ENCODE peak calls at places on chromosomes 7 and 10, in nine cellular contexts. One of them, this sample, is unnamed.

GRCh38 chr10:24908793-24909423 is 43.5 kb downstream of the PRTFDC1 start:
- DNase-seq in neural progenitor cell: no peak
- DNase-seq in CD8-positive, alpha-beta T cell: no peak
- DNase-seq in astrocyte of the cerebellum: no peak
- DNase-seq in HFFc6: peak
- DNase-seq in fibroblast of the aortic adventitia: peak
- DNase-seq in GM13977: no peak
- DNase-seq in RWPE2: no peak
- DNase-seq in choroid plexus epithelial cell: peak
- DNase-seq in this sample: no peak

GRCh38 chr10:10475812-10476211 is 541.9 kb upstream of the CELF2 start:
- DNase-seq in neural progenitor cell: peak
- DNase-seq in CD8-positive, alpha-beta T cell: no peak
- DNase-seq in astrocyte of the cerebellum: no peak
- DNase-seq in HFFc6: no peak
- DNase-seq in fibroblast of the aortic adventitia: no peak
- DNase-seq in GM13977: no peak
- DNase-seq in RWPE2: no peak
- DNase-seq in choroid plexus epithelial cell: no peak
- DNase-seq in this sample: no peak

GRCh38 chr7:123115331-123115730 is 84.4 kb downstream of the SLC13A1 start:
- DNase-seq in neural progenitor cell: no peak
- DNase-seq in CD8-positive, alpha-beta T cell: no peak
- DNase-seq in astrocyte of the cerebellum: no peak
- DNase-seq in HFFc6: no peak
- DNase-seq in fibroblast of the aortic adventitia: no peak
- DNase-seq in GM13977: no peak
- DNase-seq in RWPE2: no peak
- DNase-seq in choroid plexus epithelial cell: no peak
- DNase-seq in this sample: no peak

GRCh38 chr10:3666525-3667302 is 118.3 kb downstream of the KLF6 start:
- DNase-seq in neural progenitor cell: no peak
- DNase-seq in CD8-positive, alpha-beta T cell: no peak
- DNase-seq in astrocyte of the cerebellum: no peak
- DNase-seq in HFFc6: no peak
- DNase-seq in fibroblast of the aortic adventitia: no peak
- DNase-seq in GM13977: no peak
- DNase-seq in RWPE2: no peak
- DNase-seq in choroid plexus epithelial cell: no peak
- DNase-seq in this sample: no peak

GRCh38 chr10:224571-224970 is 89.3 kb downstream of the ZMYND11 start:
- DNase-seq in neural progenitor cell: no peak
- DNase-seq in CD8-positive, alpha-beta T cell: no peak
- DNase-seq in astrocyte of the cerebellum: no peak
- DNase-seq in HFFc6: no peak
- DNase-seq in fibroblast of the aortic adventitia: no peak
- DNase-seq in GM13977: no peak
- DNase-seq in RWPE2: no peak
- DNase-seq in choroid plexus epithelial cell: no peak
- DNase-seq in this sample: no peak

GRCh38 chr7:95454438-95454837 is 19.6 kb upstream of the PON2 start:
- DNase-seq in neural progenitor cell: no peak
- DNase-seq in CD8-positive, alpha-beta T cell: no peak
- DNase-seq in astrocyte of the cerebellum: no peak
- DNase-seq in HFFc6: no peak
- DNase-seq in fibroblast of the aortic adventitia: no peak
- DNase-seq in GM13977: no peak
- DNase-seq in RWPE2: no peak
- DNase-seq in choroid plexus epithelial cell: no peak
- DNase-seq in this sample: no peak

GRCh38 chr10:12130237-12130872 is 878 bp downstream of the SEC61A2 start:
- DNase-seq in neural progenitor cell: peak
- DNase-seq in CD8-positive, alpha-beta T cell: no peak
- DNase-seq in astrocyte of the cerebellum: peak
- DNase-seq in HFFc6: peak
- DNase-seq in fibroblast of the aortic adventitia: peak
- DNase-seq in GM13977: peak
- DNase-seq in RWPE2: no peak
- DNase-seq in choroid plexus epithelial cell: peak
- DNase-seq in this sample: no peak

GRCh38 chr7:46485481-46486065 is 564.5 kb upstream of the IGFBP3 start:
- DNase-seq in neural progenitor cell: no peak
- DNase-seq in CD8-positive, alpha-beta T cell: no peak
- DNase-seq in astrocyte of the cerebellum: peak
- DNase-seq in HFFc6: peak
- DNase-seq in fibroblast of the aortic adventitia: peak
- DNase-seq in GM13977: no peak
- DNase-seq in RWPE2: no peak
- DNase-seq in choroid plexus epithelial cell: peak
- DNase-seq in this sample: no peak

GRCh38 chr10:43155221-43155620 is 17.0 kb downstream of the CSGALNACT2 start:
- DNase-seq in neural progenitor cell: no peak
- DNase-seq in CD8-positive, alpha-beta T cell: no peak
- DNase-seq in astrocyte of the cerebellum: no peak
- DNase-seq in HFFc6: no peak
- DNase-seq in fibroblast of the aortic adventitia: no peak
- DNase-seq in GM13977: no peak
- DNase-seq in RWPE2: no peak
- DNase-seq in choroid plexus epithelial cell: no peak
- DNase-seq in this sample: no peak

GRCh38 chr10:80454526-80455460 is 683 bp downstream of the TSPAN14 start:
- DNase-seq in neural progenitor cell: peak
- DNase-seq in CD8-positive, alpha-beta T cell: no peak
- DNase-seq in astrocyte of the cerebellum: no peak
- DNase-seq in HFFc6: no peak
- DNase-seq in fibroblast of the aortic adventitia: peak
- DNase-seq in GM13977: peak
- DNase-seq in RWPE2: no peak
- DNase-seq in choroid plexus epithelial cell: peak
- DNase-seq in this sample: no peak

GRCh38 chr10:127228195-127228785 is 31.9 kb upstream of the INSYN2A start:
- DNase-seq in neural progenitor cell: peak
- DNase-seq in CD8-positive, alpha-beta T cell: no peak
- DNase-seq in astrocyte of the cerebellum: no peak
- DNase-seq in HFFc6: no peak
- DNase-seq in fibroblast of the aortic adventitia: peak
- DNase-seq in GM13977: no peak
- DNase-seq in RWPE2: no peak
- DNase-seq in choroid plexus epithelial cell: peak
- DNase-seq in this sample: no peak

GRCh38 chr7:28984631-28985030 is 26.5 kb upstream of the TRIL start:
- DNase-seq in neural progenitor cell: peak
- DNase-seq in CD8-positive, alpha-beta T cell: no peak
- DNase-seq in astrocyte of the cerebellum: peak
- DNase-seq in HFFc6: peak
- DNase-seq in fibroblast of the aortic adventitia: peak
- DNase-seq in GM13977: no peak
- DNase-seq in RWPE2: no peak
- DNase-seq in choroid plexus epithelial cell: peak
- DNase-seq in this sample: no peak

GRCh38 chr10:43122096-43122495 is 16.1 kb upstream of the CSGALNACT2 start:
- DNase-seq in neural progenitor cell: no peak
- DNase-seq in CD8-positive, alpha-beta T cell: no peak
- DNase-seq in astrocyte of the cerebellum: no peak
- DNase-seq in HFFc6: no peak
- DNase-seq in fibroblast of the aortic adventitia: no peak
- DNase-seq in GM13977: no peak
- DNase-seq in RWPE2: no peak
- DNase-seq in choroid plexus epithelial cell: no peak
- DNase-seq in this sample: no peak

GRCh38 chr7:110921478-110922210 is 169.3 kb upstream of the LRRN3 start:
- DNase-seq in neural progenitor cell: no peak
- DNase-seq in CD8-positive, alpha-beta T cell: no peak
- DNase-seq in astrocyte of the cerebellum: peak
- DNase-seq in HFFc6: peak
- DNase-seq in fibroblast of the aortic adventitia: peak
- DNase-seq in GM13977: no peak
- DNase-seq in RWPE2: no peak
- DNase-seq in choroid plexus epithelial cell: peak
- DNase-seq in this sample: no peak

GRCh38 chr7:112668561-112668960 is 121.6 kb downstream of the TMEM168 start:
- DNase-seq in neural progenitor cell: no peak
- DNase-seq in CD8-positive, alpha-beta T cell: no peak
- DNase-seq in astrocyte of the cerebellum: no peak
- DNase-seq in HFFc6: no peak
- DNase-seq in fibroblast of the aortic adventitia: no peak
- DNase-seq in GM13977: no peak
- DNase-seq in RWPE2: no peak
- DNase-seq in choroid plexus epithelial cell: no peak
- DNase-seq in this sample: no peak

GRCh38 chr7:87344446-87344845 is 1.0 kb upstream of the CROT start:
- DNase-seq in neural progenitor cell: no peak
- DNase-seq in CD8-positive, alpha-beta T cell: no peak
- DNase-seq in astrocyte of the cerebellum: no peak
- DNase-seq in HFFc6: no peak
- DNase-seq in fibroblast of the aortic adventitia: peak
- DNase-seq in GM13977: no peak
- DNase-seq in RWPE2: no peak
- DNase-seq in choroid plexus epithelial cell: peak
- DNase-seq in this sample: no peak

DNA sequence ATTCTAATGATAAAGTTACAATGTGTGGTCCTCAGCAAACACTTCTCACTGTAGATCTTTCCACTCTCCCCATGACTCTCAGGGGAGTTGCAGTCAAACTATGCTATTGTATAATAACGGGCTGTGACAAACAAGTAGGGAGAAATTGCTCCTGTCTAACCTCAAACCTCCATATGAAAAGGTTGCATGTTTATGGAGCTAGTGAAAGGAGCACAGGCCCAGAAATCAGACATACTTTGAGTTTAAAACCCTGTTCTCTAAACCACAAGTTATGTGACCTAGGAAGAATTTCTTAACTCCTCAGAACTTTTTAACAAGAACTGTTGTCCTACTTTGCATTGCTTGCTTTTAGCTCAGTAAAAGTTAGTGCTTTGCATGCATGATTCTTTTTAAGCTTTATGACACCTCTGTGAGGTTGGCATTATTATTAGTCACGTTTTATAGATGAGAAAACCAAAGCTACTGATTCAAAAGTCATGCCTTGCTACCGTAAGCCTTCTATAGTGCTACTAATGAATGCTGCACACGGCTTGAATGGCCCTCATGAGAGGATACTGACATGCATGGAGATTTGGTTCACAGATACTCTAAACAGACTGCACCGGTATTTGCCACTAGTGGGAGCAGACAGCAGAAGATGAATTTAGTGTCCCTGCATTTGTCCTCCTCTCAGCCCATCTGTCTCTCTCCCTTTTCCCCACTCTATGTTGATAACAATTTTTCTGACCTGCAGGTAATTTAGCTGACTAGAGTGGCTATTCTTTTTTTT is 129.5 kb upstream of the PCGF5 start:
- DNase-seq in neural progenitor cell: no peak
- DNase-seq in CD8-positive, alpha-beta T cell: no peak
- DNase-seq in astrocyte of the cerebellum: peak
- DNase-seq in HFFc6: peak
- DNase-seq in fibroblast of the aortic adventitia: peak
- DNase-seq in GM13977: peak
- DNase-seq in RWPE2: no peak
- DNase-seq in choroid plexus epithelial cell: peak
- DNase-seq in this sample: no peak
- TF ChIP-seq CTCF in neural progenitor cell: no peak
- TF ChIP-seq CTCF in CD8-positive, alpha-beta T cell: no peak
- TF ChIP-seq CTCF in astrocyte of the cerebellum: peak
- TF ChIP-seq CTCF in HFFc6: peak
- TF ChIP-seq CTCF in fibroblast of the aortic adventitia: peak
- TF ChIP-seq CTCF in GM13977: peak
- TF ChIP-seq CTCF in RWPE2: no peak
- TF ChIP-seq CTCF in choroid plexus epithelial cell: peak
- TF ChIP-seq CTCF in this sample: peak

GRCh38 chr10:109324721-109325120 is 598.6 kb downstream of the XPNPEP1 start:
- DNase-seq in neural progenitor cell: no peak
- DNase-seq in CD8-positive, alpha-beta T cell: no peak
- DNase-seq in astrocyte of the cerebellum: no peak
- DNase-seq in HFFc6: no peak
- DNase-seq in fibroblast of the aortic adventitia: no peak
- DNase-seq in GM13977: no peak
- DNase-seq in RWPE2: no peak
- DNase-seq in choroid plexus epithelial cell: no peak
- DNase-seq in this sample: no peak

GRCh38 chr10:109327266-109327665 is 596.0 kb downstream of the XPNPEP1 start:
- DNase-seq in neural progenitor cell: no peak
- DNase-seq in CD8-positive, alpha-beta T cell: no peak
- DNase-seq in astrocyte of the cerebellum: no peak
- DNase-seq in HFFc6: peak
- DNase-seq in fibroblast of the aortic adventitia: no peak
- DNase-seq in GM13977: no peak
- DNase-seq in RWPE2: no peak
- DNase-seq in choroid plexus epithelial cell: no peak
- DNase-seq in this sample: no peak

DNA sequence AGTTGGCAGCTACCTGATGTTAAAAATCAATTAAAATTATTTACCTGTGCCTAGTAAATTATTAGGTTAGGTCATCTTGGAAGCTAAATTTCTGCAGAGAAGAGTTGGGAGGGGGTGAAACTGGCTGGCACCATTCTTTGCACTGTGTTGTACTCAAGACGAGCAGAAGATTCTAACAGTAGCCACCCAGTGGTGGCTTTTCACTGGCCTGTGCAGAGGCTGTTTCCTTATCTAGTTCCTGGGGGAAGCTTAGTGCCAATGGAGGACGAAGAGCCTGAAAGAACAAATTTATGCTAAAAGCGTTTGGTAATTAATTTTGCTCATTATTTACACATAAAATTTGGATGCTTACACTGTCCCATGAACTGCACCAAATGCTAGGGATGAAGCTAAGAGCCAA is 595.3 kb downstream of the XPNPEP1 start:
- DNase-seq in neural progenitor cell: no peak
- DNase-seq in CD8-positive, alpha-beta T cell: no peak
- DNase-seq in astrocyte of the cerebellum: no peak
- DNase-seq in HFFc6: no peak
- DNase-seq in fibroblast of the aortic adventitia: no peak
- DNase-seq in GM13977: no peak
- DNase-seq in RWPE2: no peak
- DNase-seq in choroid plexus epithelial cell: no peak
- DNase-seq in this sample: no peak
- TF ChIP-seq CTCF in neural progenitor cell: no peak
- TF ChIP-seq CTCF in CD8-positive, alpha-beta T cell: no peak
- TF ChIP-seq CTCF in astrocyte of the cerebellum: no peak
- TF ChIP-seq CTCF in HFFc6: no peak
- TF ChIP-seq CTCF in fibroblast of the aortic adventitia: no peak
- TF ChIP-seq CTCF in GM13977: no peak
- TF ChIP-seq CTCF in RWPE2: no peak
- TF ChIP-seq CTCF in choroid plexus epithelial cell: no peak
- TF ChIP-seq CTCF in this sample: no peak

GRCh38 chr10:75853085-75853484 is 421.7 kb downstream of the LRMDA start:
- DNase-seq in neural progenitor cell: no peak
- DNase-seq in CD8-positive, alpha-beta T cell: no peak
- DNase-seq in astrocyte of the cerebellum: no peak
- DNase-seq in HFFc6: no peak
- DNase-seq in fibroblast of the aortic adventitia: peak
- DNase-seq in GM13977: no peak
- DNase-seq in RWPE2: no peak
- DNase-seq in choroid plexus epithelial cell: peak
- DNase-seq in this sample: no peak
- TF ChIP-seq CTCF in neural progenitor cell: peak
- TF ChIP-seq CTCF in CD8-positive, alpha-beta T cell: no peak
- TF ChIP-seq CTCF in astrocyte of the cerebellum: peak
- TF ChIP-seq CTCF in HFFc6: peak
- TF ChIP-seq CTCF in fibroblast of the aortic adventitia: peak
- TF ChIP-seq CTCF in GM13977: no peak
- TF ChIP-seq CTCF in RWPE2: peak
- TF ChIP-seq CTCF in choroid plexus epithelial cell: peak
- TF ChIP-seq CTCF in this sample: peak

GRCh38 chr7:92245487-92246362 is at the start of the genes ANKIB1 and KRIT1:
- DNase-seq in neural progenitor cell: peak
- DNase-seq in CD8-positive, alpha-beta T cell: peak
- DNase-seq in astrocyte of the cerebellum: peak
- DNase-seq in HFFc6: peak
- DNase-seq in fibroblast of the aortic adventitia: peak
- DNase-seq in GM13977: peak
- DNase-seq in RWPE2: peak
- DNase-seq in choroid plexus epithelial cell: peak
- DNase-seq in this sample: peak
- TF ChIP-seq CTCF in neural progenitor cell: peak
- TF ChIP-seq CTCF in CD8-positive, alpha-beta T cell: no peak
- TF ChIP-seq CTCF in astrocyte of the cerebellum: no peak
- TF ChIP-seq CTCF in HFFc6: peak
- TF ChIP-seq CTCF in fibroblast of the aortic adventitia: peak
- TF ChIP-seq CTCF in GM13977: peak
- TF ChIP-seq CTCF in RWPE2: no peak
- TF ChIP-seq CTCF in choroid plexus epithelial cell: no peak
- TF ChIP-seq CTCF in this sample: peak

This sample was measured in chondrocyte.